ENCODE peak calls at places on chromosomes 1 and 21, in eight cellular contexts. E is SK-N-SH, B is MM.1S, I is PC-3, G is neural progenitor cell, H is hepatocyte, N is GM23248, Z is GM23338. X is an unnamed sample.

GRCh38 chr1:53622531-53622930 is 116.4 kb downstream of the GLIS1 start:
- DNase-seq in I (no peak), Z (peak), B (no peak), G (no peak), E (no peak), H (no peak), N (no peak), X (no peak)

GRCh38 chr21:39696620-39697019 is 48.4 kb upstream of the IGSF5 start:
- DNase-seq in E (no peak), Z (no peak), N (no peak), G (peak), B (no peak), H (no peak), I (no peak), X (no peak)

GRCh38 chr21:46585191-46585953 is 19.5 kb downstream of the S100B start:
- DNase-seq in I (no peak), Z (no peak), E (no peak), H (no peak), N (no peak), B (no peak), G (no peak), X (no peak)

GRCh38 chr1:15323989-15324866 is 77.2 kb downstream of the FHAD1 start:
- DNase-seq in Z (peak), G (no peak), E (no peak), B (no peak), I (no peak), H (peak), N (peak), X (no peak)

GRCh38 chr21:32021319-32022027 is 148.7 kb downstream of the HUNK start:
- DNase-seq in B (no peak), Z (no peak), G (no peak), E (peak), H (peak), N (peak), I (peak), X (no peak)

GRCh38 chr1:243495032-243495431 is 239.2 kb downstream of the SDCCAG8 start:
- DNase-seq in G (no peak), E (no peak), I (no peak), B (no peak), Z (no peak), H (no peak), N (no peak), X (no peak)

GRCh38 chr1:222465211-222466041 is 82.5 kb downstream of the HHIPL2 start:
- DNase-seq in E (peak), Z (peak), H (peak), B (peak), I (peak), N (peak), G (peak), X (peak)

GRCh38 chr1:184225501-184226487 is 161.0 kb upstream of the C1orf21 start:
- DNase-seq in G (no peak), Z (peak), H (no peak), E (no peak), N (no peak), B (no peak), I (no peak), X (no peak)

GRCh38 chr21:15062566-15062965 is 2.2 kb downstream of the NRIP1 start:
- DNase-seq in H (no peak), I (peak), N (peak), G (no peak), E (no peak), B (peak), Z (no peak), X (no peak)

GRCh38 chr1:172623748-172624147 is 35.2 kb upstream of the FASLG start:
- DNase-seq in Z (no peak), G (no peak), N (no peak), B (no peak), E (no peak), H (no peak), I (no peak), X (no peak)

GRCh38 chr21:22961248-22961647 is 1963.0 kb downstream of the NCAM2 start:
- DNase-seq in B (peak), E (no peak), G (no peak), N (no peak), H (no peak), I (no peak), Z (no peak), X (no peak)

GRCh38 chr1:29043270-29043971 is 80.3 kb downstream of the TMEM200B start:
- DNase-seq in G (no peak), N (no peak), B (no peak), H (no peak), I (no peak), Z (no peak), E (no peak), X (no peak)

GRCh38 chr1:38958967-38959366 is 17.3 kb upstream of the RHBDL2 start:
- DNase-seq in E (no peak), H (peak), N (peak), G (no peak), Z (no peak), I (peak), B (no peak), X (no peak)

GRCh38 chr1:164863056-164863455 is 304.1 kb downstream of the PBX1 start:
- DNase-seq in Z (peak), H (no peak), I (no peak), N (no peak), G (no peak), E (no peak), B (no peak), X (no peak)

GRCh38 chr1:154812911-154813816 is 56.9 kb downstream of the KCNN3 start:
- DNase-seq in I (no peak), H (peak), E (no peak), G (peak), B (no peak), N (no peak), Z (peak), X (no peak)

GRCh38 chr1:229124471-229125198 is 146.3 kb upstream of the RAB4A start:
- DNase-seq in I (no peak), B (no peak), Z (no peak), H (peak), E (no peak), N (no peak), G (no peak), X (no peak)

GRCh38 chr21:44582980-44583799 is 2.8 kb upstream of the KRTAP10-5 start:
- DNase-seq in B (no peak), I (peak), Z (no peak), N (no peak), G (peak), H (peak), E (no peak), X (no peak)

GRCh38 chr1:81876901-81877750 is 76.4 kb downstream of the ADGRL2 start:
- DNase-seq in H (no peak), B (no peak), E (no peak), N (peak), I (no peak), Z (peak), G (no peak), X (no peak)

GRCh38 chr1:183180213-183180612 is 5.9 kb upstream of the LAMC2 start:
- DNase-seq in B (no peak), H (peak), G (no peak), E (peak), I (peak), N (peak), Z (no peak), X (no peak)

DNA sequence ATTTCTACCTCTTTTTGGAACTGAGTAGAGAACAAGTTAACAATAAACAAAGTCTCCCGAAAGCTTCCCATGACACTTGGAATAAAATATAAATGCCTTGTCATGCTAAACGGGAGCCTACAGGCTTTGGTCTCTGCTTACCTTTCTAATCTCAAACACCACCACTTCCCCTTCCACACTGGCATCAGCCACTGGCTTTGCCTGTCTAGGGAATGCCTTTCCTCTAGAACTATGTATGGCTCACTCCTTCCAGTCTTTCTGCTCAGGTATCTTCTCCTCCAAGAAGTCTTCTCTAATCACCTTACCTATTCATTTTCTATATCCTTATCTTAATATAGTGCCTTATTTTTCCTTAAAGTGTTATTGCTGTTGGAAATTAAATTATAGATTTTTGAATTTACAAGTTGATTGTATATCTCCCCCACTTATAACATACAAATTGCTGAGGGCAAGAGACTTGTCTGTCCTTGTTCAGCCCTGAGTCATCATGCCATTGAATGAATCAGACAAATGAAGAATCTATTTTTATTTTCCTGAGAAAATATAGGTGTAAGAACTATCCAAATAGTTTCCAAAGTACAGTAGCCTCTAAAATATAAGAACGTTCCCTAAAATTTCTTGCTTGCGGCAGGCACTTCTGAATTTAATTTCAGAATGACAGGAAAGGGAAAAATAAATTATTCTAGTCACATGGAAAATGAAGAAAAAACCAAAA is 119.2 kb downstream of the TM2D1 start:
- DNase-seq in N (peak), E (no peak), H (no peak), G (no peak), I (peak), B (no peak), Z (no peak), X (no peak)
- H3K4me3 ChIP-seq in N (peak), E (no peak), H (no peak), G (no peak), I (no peak), B (no peak), Z (no peak), X (no peak)

DNA sequence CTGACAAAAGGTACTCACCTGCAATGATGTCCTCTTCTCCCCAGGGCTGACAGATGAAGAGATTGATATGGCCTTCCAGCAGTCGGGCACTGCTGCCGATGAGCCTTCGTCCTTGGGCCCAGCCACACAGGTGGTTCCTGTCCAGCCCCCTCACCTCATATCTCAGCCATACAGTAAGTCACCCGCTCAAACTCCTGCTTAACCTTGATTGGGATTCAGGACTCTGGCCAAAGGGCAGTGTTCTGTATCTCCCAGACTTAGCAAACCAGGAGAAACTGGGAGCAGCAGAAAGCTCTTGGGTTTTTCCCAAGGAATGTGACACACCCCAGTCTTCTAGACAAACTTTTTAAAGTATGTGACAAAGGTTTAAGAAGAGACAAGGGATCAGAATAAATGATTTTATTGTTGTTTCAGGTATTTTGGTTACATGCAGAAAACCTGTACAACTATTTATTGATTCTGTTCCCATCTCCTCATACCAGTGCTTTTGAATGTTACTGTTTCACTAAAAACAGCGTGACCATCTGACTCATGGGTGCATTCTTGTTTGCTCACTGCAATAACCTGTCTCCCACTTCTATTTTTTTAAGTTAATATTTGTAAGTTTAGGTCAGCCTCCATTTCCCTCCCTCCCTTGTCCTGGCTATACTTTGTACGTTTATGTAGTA is 124.6 kb downstream of the PEX14 start:
- DNase-seq in E (no peak), H (peak), N (peak), B (no peak), G (no peak), I (peak), Z (no peak), X (peak)
- TF ChIP-seq EZH2phosphoT487 in E (no peak), H (no peak), N (no peak), B (no peak), G (no peak), I (no peak), Z (no peak), X (no peak)

GRCh38 chr1:26706315-26706714 is 10.5 kb downstream of the ARID1A start:
- DNase-seq in E (no peak), N (peak), H (peak), I (no peak), G (no peak), Z (no peak), B (no peak), X (no peak)
- H3K4me3 ChIP-seq in E (peak), N (peak), H (no peak), I (peak), G (peak), Z (peak), B (no peak), X (no peak)

GRCh38 chr1:119822406-119822805 is 11.1 kb upstream of the REG4 start:
- DNase-seq in I (no peak), Z (no peak), H (no peak), N (no peak), G (no peak), B (no peak), E (no peak), X (no peak)

GRCh38 chr1:119829636-119830035 is 18.4 kb upstream of the REG4 start:
- DNase-seq in Z (no peak), B (no peak), H (no peak), G (no peak), N (no peak), E (no peak), I (no peak), X (no peak)

GRCh38 chr1:119828266-119828665 is 17.0 kb upstream of the REG4 start:
- DNase-seq in H (no peak), B (no peak), E (no peak), N (no peak), G (no peak), I (no peak), Z (no peak), X (no peak)

GRCh38 chr1:119831027-119831426 is 19.8 kb upstream of the REG4 start:
- DNase-seq in B (no peak), G (no peak), Z (no peak), N (no peak), I (no peak), H (no peak), E (no peak), X (no peak)

GRCh38 chr1:119827010-119827409 is 15.8 kb upstream of the REG4 start:
- DNase-seq in E (peak), H (no peak), B (no peak), N (peak), I (peak), Z (peak), G (peak), X (no peak)
- TF ChIP-seq EZH2phosphoT487 in E (no peak), H (no peak), B (no peak), N (no peak), I (no peak), Z (no peak), G (no peak), X (no peak)

DNA sequence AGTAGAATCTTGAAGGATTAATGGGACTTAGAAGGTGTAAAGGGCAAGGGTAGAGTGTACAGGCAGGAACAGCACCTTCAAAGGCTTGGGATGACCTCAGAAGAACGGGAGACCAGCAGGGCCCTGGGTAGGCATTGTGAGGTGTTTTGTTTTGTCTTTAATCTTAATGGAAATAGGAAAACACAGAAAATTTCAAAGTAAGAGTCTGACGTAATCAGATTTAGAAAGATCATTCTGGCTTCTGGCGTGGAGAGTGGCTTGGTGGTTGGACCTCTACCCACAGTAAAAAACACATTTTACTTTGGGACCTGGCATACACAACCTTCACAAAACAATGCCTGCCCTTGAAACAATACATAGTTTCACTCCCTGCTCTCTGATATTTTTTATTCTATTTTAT is 4.1 kb downstream of the MOV10 start:
- DNase-seq in I (no peak), H (no peak), Z (no peak), B (no peak), N (no peak), G (no peak), E (no peak), X (no peak)
- H3K4me3 ChIP-seq in I (no peak), H (no peak), Z (no peak), B (no peak), N (no peak), G (no peak), E (no peak), X (no peak)

GRCh38 chr1:3684031-3684430 is 31.7 kb downstream of the TP73 start:
- DNase-seq in H (peak), Z (peak), B (no peak), E (no peak), N (peak), G (peak), I (no peak), X (no peak)
- TF ChIP-seq EZH2phosphoT487 in H (no peak), Z (no peak), B (no peak), E (no peak), N (no peak), G (no peak), I (no peak), X (no peak)

GRCh38 chr1:213724640-213725536 is 262.9 kb upstream of the PROX1 start:
- DNase-seq in N (peak), G (peak), H (peak), I (no peak), B (no peak), Z (no peak), E (no peak), X (no peak)
- H3K4me3 ChIP-seq in N (no peak), G (no peak), H (no peak), I (no peak), B (no peak), Z (no peak), E (no peak), X (no peak)

GRCh38 chr1:48472747-48473146 is 743 bp upstream of the SPATA6 start:
- DNase-seq in Z (no peak), I (no peak), E (peak), H (no peak), N (no peak), G (no peak), B (no peak), X (no peak)

GRCh38 chr1:48470506-48470905 is 1.5 kb downstream of the SPATA6 start:
- DNase-seq in B (no peak), G (peak), Z (peak), I (no peak), H (no peak), E (no peak), N (peak), X (no peak)

GRCh38 chr1:48471603-48472576 is at the start of gene SPATA6:
- DNase-seq in Z (peak), N (peak), E (peak), G (peak), H (peak), I (peak), B (peak), X (peak)

GRCh38 chr1:48471103-48471502 is 901 bp downstream of the SPATA6 start:
- DNase-seq in E (no peak), I (no peak), H (peak), Z (peak), N (peak), G (no peak), B (no peak), X (no peak)

DNA sequence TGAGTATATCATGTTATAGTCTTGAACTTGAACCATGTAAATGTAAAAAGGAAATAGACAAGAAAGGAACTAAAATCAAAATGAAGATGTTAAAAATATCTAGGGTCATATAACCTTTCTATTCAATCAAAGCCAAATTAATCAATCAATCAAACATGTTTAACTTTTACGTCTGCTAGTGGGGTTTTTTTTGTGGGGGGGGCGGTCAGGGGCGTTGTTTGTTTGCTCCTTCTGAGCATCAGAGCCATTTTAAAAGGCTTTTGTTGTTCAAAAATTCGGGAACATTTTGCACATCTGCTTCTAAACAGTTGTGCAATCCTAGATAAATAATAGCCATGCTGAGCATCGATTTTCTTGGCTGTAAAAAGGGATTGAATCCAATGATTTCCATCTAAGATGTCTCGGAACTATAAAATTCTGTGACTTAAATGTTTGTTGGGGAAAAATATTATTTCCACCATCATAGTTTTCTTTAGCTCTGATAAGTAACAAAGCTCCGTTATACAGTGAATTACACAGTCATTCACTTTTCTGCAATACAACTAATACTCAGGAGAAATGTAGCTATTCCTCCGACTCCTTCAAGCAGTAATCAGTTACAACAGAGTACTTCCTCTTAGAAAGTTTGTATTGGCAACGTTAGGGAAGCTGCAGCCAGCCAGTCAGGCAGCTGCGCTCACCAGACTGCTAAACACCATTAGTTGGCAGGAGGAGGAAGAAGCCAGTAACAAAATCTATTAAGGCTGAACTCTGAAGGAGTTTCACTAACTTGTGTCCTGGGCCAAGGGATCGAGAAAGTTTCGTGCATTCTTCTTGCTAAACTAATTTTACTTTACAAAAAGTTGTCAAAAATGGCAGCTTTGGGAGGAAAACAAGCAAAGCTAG is 2.1 kb downstream of the SPATA6 start:
- DNase-seq in Z (no peak), N (peak), H (peak), G (peak), I (peak), E (no peak), B (no peak), X (no peak)
- TF ChIP-seq EZH2phosphoT487 in Z (no peak), N (no peak), H (no peak), G (no peak), I (no peak), E (no peak), B (no peak), X (no peak)

DNA sequence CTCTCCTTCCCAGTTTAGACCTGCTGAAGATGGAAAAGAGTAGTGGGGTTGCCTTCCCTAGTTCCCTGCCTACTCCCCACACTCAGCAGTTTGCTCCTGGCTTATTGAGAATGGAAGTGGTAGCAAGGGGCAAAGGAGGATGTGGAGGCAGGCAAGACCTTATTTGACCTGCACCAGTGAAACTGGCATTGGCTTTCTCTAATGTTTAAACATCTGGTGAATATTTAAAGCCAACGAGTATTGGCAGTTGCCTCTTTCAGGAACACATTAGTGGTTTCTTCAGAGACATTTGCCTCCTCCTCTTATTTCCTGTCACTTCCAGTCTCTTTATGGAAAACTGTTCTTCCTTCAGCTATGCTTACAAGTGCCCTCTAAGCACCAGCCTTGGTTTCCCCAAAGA is 62.4 kb upstream of the VAV3 start:
- DNase-seq in E (no peak), I (no peak), Z (no peak), B (no peak), N (no peak), G (no peak), H (no peak), X (no peak)
- H3K4me3 ChIP-seq in E (no peak), I (no peak), Z (no peak), B (no peak), N (no peak), G (no peak), H (no peak), X (no peak)

X was measured in HCT116.